ENCODE peak calls at places on chromosomes 13 and 19, in nine cellular contexts. Q is NCI-H345, V is foreskin fibroblast, T is NCI-H748 treated with DMSO at 0.1 percent for 48 hours, E is renal cortical epithelial cell, H is WTC11, B is astrocyte of the spinal cord, Z is thyroid gland, X is GM20000. U is an unnamed sample.

GRCh38 chr19:38425810-38426466 is at the start of gene RASGRP4:
- DNase-seq in B (no peak), X (peak), Q (no peak), V (no peak), H (peak), E (no peak), Z (no peak), T (no peak), U (no peak)

GRCh38 chr13:99103536-99103935 is 97.1 kb upstream of the UBAC2 start:
- DNase-seq in B (no peak), E (no peak), Q (no peak), Z (no peak), H (no peak), X (no peak), V (no peak), T (no peak), U (no peak)

GRCh38 chr19:17406887-17407196 is 1.4 kb upstream of the BST2 start:
- DNase-seq in B (no peak), X (no peak), Q (no peak), T (no peak), V (no peak), H (no peak), E (no peak), Z (no peak), U (no peak)

GRCh38 chr19:46351241-46352041 is 4.6 kb downstream of the PPP5C start:
- DNase-seq in Q (no peak), V (peak), Z (peak), B (peak), E (peak), T (no peak), X (no peak), H (no peak), U (no peak)

GRCh38 chr13:59398127-59398526 is 765.6 kb downstream of the DIAPH3 start:
- DNase-seq in V (no peak), X (no peak), H (no peak), T (no peak), Q (no peak), B (no peak), Z (no peak), E (no peak), U (no peak)

GRCh38 chr19:35261356-35262100 is 7.2 kb upstream of the USF2 start:
- DNase-seq in Z (no peak), Q (no peak), E (no peak), B (no peak), V (no peak), H (peak), X (peak), T (no peak), U (no peak)

GRCh38 chr19:10625003-10625761 is at the start of gene SLC44A2:
- DNase-seq in E (peak), B (peak), T (peak), Z (peak), V (peak), X (peak), H (peak), Q (peak), U (peak)

GRCh38 chr13:49499889-49500660 is 4.3 kb downstream of the PHF11 start:
- DNase-seq in X (peak), Z (no peak), H (no peak), T (no peak), B (peak), Q (no peak), V (peak), E (peak), U (no peak)

GRCh38 chr19:3458229-3458555 is 22.1 kb downstream of the SMIM24 start:
- DNase-seq in E (no peak), B (peak), V (no peak), H (no peak), Q (no peak), T (no peak), X (no peak), Z (no peak), U (no peak)

GRCh38 chr13:34357435-34358232 is 539.7 kb downstream of the RFC3 start:
- DNase-seq in X (no peak), T (no peak), B (peak), E (peak), V (peak), Q (no peak), Z (no peak), H (no peak), U (no peak)

GRCh38 chr19:47310819-47311218 is 1.2 kb downstream of the C5AR1 start:
- DNase-seq in X (no peak), B (no peak), V (peak), H (no peak), E (no peak), Z (no peak), Q (peak), T (no peak), U (peak)

GRCh38 chr13:50512602-50513527 is 330.6 kb downstream of the DLEU7 start:
- DNase-seq in T (no peak), H (no peak), X (peak), V (peak), Z (peak), E (peak), B (peak), Q (no peak), U (peak)

GRCh38 chr13:31477961-31478360 is 261.4 kb upstream of the RXFP2 start:
- DNase-seq in Z (no peak), B (peak), X (no peak), E (no peak), V (peak), H (no peak), Q (no peak), T (no peak), U (no peak)

GRCh38 chr19:32318884-32319520 is 26.4 kb upstream of the ZNF507 start:
- DNase-seq in V (no peak), E (peak), Z (peak), B (no peak), X (no peak), Q (no peak), H (peak), T (no peak), U (no peak)

GRCh38 chr13:50592412-50593145 is 250.9 kb downstream of the DLEU7 start:
- DNase-seq in V (peak), Z (no peak), X (no peak), T (no peak), B (peak), H (no peak), E (peak), Q (no peak), U (no peak)

GRCh38 chr19:1428738-1429391 is 9.3 kb upstream of the RPS15 start:
- DNase-seq in X (no peak), H (no peak), Q (no peak), V (no peak), E (no peak), B (no peak), Z (no peak), T (no peak), U (no peak)

GRCh38 chr13:58994778-58995177 is 1169.0 kb downstream of the DIAPH3 start:
- DNase-seq in Q (no peak), B (no peak), X (no peak), H (no peak), Z (no peak), T (peak), V (no peak), E (no peak), U (peak)

GRCh38 chr19:51808333-51808986 is 13.5 kb downstream of the FPR3 start:
- DNase-seq in X (no peak), Z (no peak), V (peak), B (peak), H (no peak), Q (no peak), E (no peak), T (peak), U (no peak)

GRCh38 chr19:16185925-16186234 is 670 bp downstream of the FAM32A start:
- DNase-seq in B (no peak), Q (no peak), E (no peak), Z (no peak), V (peak), X (no peak), T (no peak), H (no peak), U (no peak)

GRCh38 chr19:8004723-8005513 is 523 bp downstream of the ELAVL1 start:
- DNase-seq in X (peak), H (no peak), B (peak), T (no peak), Q (peak), E (no peak), Z (no peak), V (peak), U (no peak)

GRCh38 chr13:56216221-56216620 is 924.5 kb upstream of the PRR20A start:
- DNase-seq in T (no peak), Q (no peak), X (no peak), H (no peak), E (no peak), V (no peak), B (no peak), Z (no peak), U (no peak)

GRCh38 chr13:43357435-43358065 is 334.2 kb downstream of the DNAJC15 start:
- DNase-seq in T (no peak), E (no peak), H (no peak), Z (no peak), Q (no peak), B (no peak), V (no peak), X (no peak), U (no peak)

GRCh38 chr19:46383846-46384245 is 29.5 kb downstream of the CCDC8 start:
- DNase-seq in T (no peak), E (no peak), B (no peak), H (no peak), V (no peak), Z (no peak), X (no peak), Q (no peak), U (no peak)

GRCh38 chr19:1250374-1251232 is 2.2 kb downstream of the MIDN start:
- DNase-seq in Q (peak), Z (peak), T (no peak), H (peak), B (peak), V (no peak), X (peak), E (no peak), U (no peak)

GRCh38 chr13:66266348-66266747 is 963.8 kb downstream of the PCDH9 start:
- DNase-seq in V (no peak), H (no peak), X (no peak), T (no peak), E (no peak), B (no peak), Z (no peak), Q (no peak), U (no peak)

GRCh38 chr19:33125929-33126388 is 6.0 kb upstream of the WDR88 start:
- DNase-seq in H (peak), Q (peak), T (peak), X (peak), B (peak), V (peak), Z (peak), E (peak), U (peak)